ENCODE peak calls at places on chromosomes 12 and 14, in five cellular contexts. R is cardiac fibroblast, D is progenitor cell of endocrine pancreas, Y is lung, G is ovary. S is an unnamed sample.

GRCh38 chr14:97185186-97185585 is 388.0 kb downstream of the VRK1 start:
- DNase-seq in R (no peak), D (no peak), Y (no peak), G (no peak), S (no peak)

GRCh38 chr12:26317942-26318565 is 122.7 kb downstream of the SSPN start:
- DNase-seq in R (peak), D (no peak), Y (no peak), G (no peak), S (no peak)

GRCh38 chr12:121061831-121062230 is 22.8 kb upstream of the OASL start:
- DNase-seq in R (peak), D (no peak), Y (no peak), G (no peak), S (no peak)

GRCh38 chr12:114935658-114936057 is 251.7 kb upstream of the TBX3 start:
- DNase-seq in R (no peak), D (no peak), Y (no peak), G (no peak), S (no peak)

GRCh38 chr12:6539276-6540134 is 5.2 kb downstream of the GAPDH start:
- DNase-seq in R (peak), D (no peak), Y (no peak), G (no peak), S (no peak)

GRCh38 chr14:93788557-93789365 is 476 bp upstream of the PRIMA1 start:
- DNase-seq in R (peak), D (peak), Y (no peak), G (peak), S (peak)

GRCh38 chr14:81681466-81681865 is 147.8 kb upstream of the SEL1L start:
- DNase-seq in R (no peak), D (no peak), Y (no peak), G (no peak), S (no peak)

GRCh38 chr12:49808686-49809368 is 19.4 kb downstream of the NCKAP5L start:
- DNase-seq in R (peak), D (no peak), Y (no peak), G (peak), S (no peak)

GRCh38 chr12:85985996-85986395 is 111.9 kb downstream of the NTS start:
- DNase-seq in R (no peak), D (no peak), Y (no peak), G (no peak), S (no peak)

GRCh38 chr12:123075591-123076171 is 75.2 kb downstream of the PITPNM2 start:
- DNase-seq in R (no peak), D (no peak), Y (peak), G (peak), S (no peak)

GRCh38 chr14:83433618-83434017 is 1900.0 kb upstream of the SEL1L start:
- DNase-seq in R (peak), D (no peak), Y (no peak), G (no peak), S (no peak)

GRCh38 chr12:95178136-95178535 is 39.1 kb downstream of the FGD6 start:
- DNase-seq in R (no peak), D (no peak), Y (no peak), G (no peak), S (no peak)

GRCh38 chr12:120366884-120367251 is 2.1 kb downstream of the MSI1 start:
- DNase-seq in R (no peak), D (no peak), Y (no peak), G (no peak), S (no peak)

GRCh38 chr12:129911437-129912049 is 7.7 kb upstream of the TMEM132D start:
- DNase-seq in R (peak), D (peak), Y (no peak), G (no peak), S (no peak)

GRCh38 chr12:94699796-94700195 is 49.4 kb upstream of the TMCC3 start:
- DNase-seq in R (no peak), D (no peak), Y (no peak), G (no peak), S (no peak)

GRCh38 chr12:98543701-98544100 is 28.3 kb downstream of the TMPO start:
- DNase-seq in R (peak), D (no peak), Y (no peak), G (no peak), S (no peak)

GRCh38 chr12:54394281-54394719 is 9.8 kb upstream of the ZNF385A start:
- DNase-seq in R (peak), D (no peak), Y (peak), G (no peak), S (no peak)

GRCh38 chr12:123859035-123859434 is 96.9 kb downstream of the DNAH10 start:
- DNase-seq in R (no peak), D (no peak), Y (no peak), G (no peak), S (no peak)

GRCh38 chr12:94807951-94808350 is 157.6 kb upstream of the TMCC3 start:
- DNase-seq in R (no peak), D (no peak), Y (no peak), G (no peak), S (no peak)

GRCh38 chr12:1590083-1590979 is 4.0 kb downstream of the FBXL14 start:
- DNase-seq in R (peak), D (no peak), Y (no peak), G (peak), S (no peak)

GRCh38 chr12:12872934-12873275 is 18.5 kb upstream of the GPRC5A start:
- DNase-seq in R (peak), D (no peak), Y (no peak), G (no peak), S (no peak)

GRCh38 chr14:79161576-79161975 is 991.4 kb downstream of the NRXN3 start:
- DNase-seq in R (peak), D (peak), Y (no peak), G (no peak), S (no peak)

GRCh38 chr12:88305491-88305890 is 163.4 kb downstream of the TMTC3 start:
- DNase-seq in R (no peak), D (no peak), Y (no peak), G (no peak), S (no peak)

GRCh38 chr12:108484431-108484830 is 30.6 kb upstream of the FICD start:
- DNase-seq in R (no peak), D (no peak), Y (no peak), G (no peak), S (no peak)

GRCh38 chr12:86230516-86231146 is 25.6 kb downstream of the MGAT4C start:
- DNase-seq in R (peak), D (no peak), Y (no peak), G (no peak), S (no peak)

GRCh38 chr14:67650694-67651093 is 23.7 kb downstream of the VTI1B start:
- DNase-seq in R (peak), D (no peak), Y (no peak), G (no peak), S (no peak)

GRCh38 chr14:69580009-69580577 is 5.4 kb upstream of the CCDC177 start:
- DNase-seq in R (peak), D (peak), Y (no peak), G (no peak), S (no peak)

GRCh38 chr12:1318327-1319031 is 275.9 kb downstream of the FBXL14 start:
- DNase-seq in R (peak), D (no peak), Y (peak), G (no peak), S (no peak)

GRCh38 chr14:74653386-74654138 is 41.5 kb upstream of the LTBP2 start:
- DNase-seq in R (no peak), D (no peak), Y (no peak), G (no peak), S (peak)

GRCh38 chr12:55955800-55956508 is 9.9 kb downstream of the PMEL start:
- DNase-seq in R (peak), D (no peak), Y (no peak), G (no peak), S (no peak)

GRCh38 chr12:27639265-27639664 is 57.0 kb upstream of the REP15 start:
- DNase-seq in R (no peak), D (no peak), Y (no peak), G (no peak), S (no peak)

GRCh38 chr14:46651526-46652144 is at the start of gene RPL10L:
- DNase-seq in R (no peak), D (no peak), Y (no peak), G (no peak), S (no peak)

GRCh38 chr14:104158827-104159798 is 20.7 kb downstream of the KIF26A start:
- DNase-seq in R (no peak), D (no peak), Y (no peak), G (peak), S (no peak)

GRCh38 chr14:28767239-28767850 is 758 bp downstream of the FOXG1 start:
- DNase-seq in R (no peak), D (no peak), Y (no peak), G (no peak), S (no peak)

GRCh38 chr12:92544321-92544720 is 158.5 kb upstream of the PLEKHG7 start:
- DNase-seq in R (no peak), D (no peak), Y (no peak), G (no peak), S (no peak)

GRCh38 chr14:60169722-60170121 is 4.5 kb upstream of the DHRS7 start:
- DNase-seq in R (no peak), D (no peak), Y (no peak), G (no peak), S (peak)

GRCh38 chr14:105201928-105202513 is 20.9 kb upstream of the NUDT14 start:
- DNase-seq in R (no peak), D (no peak), Y (no peak), G (no peak), S (no peak)
- TF ChIP-seq CTCF in R (no peak), D (no peak), Y (no peak), G (no peak), S (no peak)

DNA sequence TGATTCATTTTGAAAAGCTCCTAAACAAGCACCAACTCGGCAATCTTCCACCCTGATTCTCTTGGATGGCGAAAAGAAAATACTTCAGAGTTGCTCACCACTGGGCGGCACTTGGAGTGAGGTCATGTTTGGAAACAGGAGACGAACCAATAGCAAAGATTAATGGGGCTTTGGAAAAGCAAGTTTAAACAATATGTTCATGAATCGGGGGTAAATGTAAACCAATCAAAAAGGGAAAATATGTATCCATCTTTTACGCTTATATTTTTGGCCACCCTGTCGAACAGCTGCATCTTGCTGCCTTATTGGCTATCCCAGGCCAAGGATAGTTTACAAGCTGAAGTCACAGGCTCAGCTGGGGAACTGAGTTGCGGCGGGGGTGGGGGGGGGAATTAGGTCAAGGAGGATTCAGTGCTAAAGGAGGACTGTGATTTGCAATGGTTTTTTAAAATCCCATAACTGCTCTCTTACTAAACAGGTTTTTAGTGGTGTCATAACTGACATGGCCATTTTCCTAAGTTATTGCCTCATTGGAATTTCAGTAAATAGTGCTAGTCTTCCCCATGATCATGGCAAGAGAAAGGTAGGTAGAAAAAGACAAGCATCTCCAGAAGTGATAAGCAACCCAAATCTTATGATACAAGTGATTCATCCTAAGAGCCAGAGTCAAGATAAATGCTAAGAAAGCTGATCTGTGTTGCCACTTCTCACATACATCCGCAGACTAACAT is 210.6 kb downstream of the PHLDA1 start:
- DNase-seq in R (peak), D (no peak), Y (no peak), G (peak), S (no peak)
- TF ChIP-seq CTCF in R (peak), D (no peak), Y (no peak), G (no peak), S (peak)

GRCh38 chr12:15208871-15209656 is 12.2 kb downstream of the RERG start:
- DNase-seq in R (peak), D (no peak), Y (no peak), G (no peak), S (no peak)

GRCh38 chr12:15209782-15210181 is 11.4 kb downstream of the RERG start:
- DNase-seq in R (peak), D (no peak), Y (no peak), G (no peak), S (no peak)

GRCh38 chr12:15206338-15206737 is 14.9 kb downstream of the RERG start:
- DNase-seq in R (no peak), D (no peak), Y (no peak), G (no peak), S (no peak)

GRCh38 chr12:15206831-15207394 is 14.3 kb downstream of the RERG start:
- DNase-seq in R (no peak), D (no peak), Y (no peak), G (no peak), S (no peak)

GRCh38 chr12:15208140-15208539 is 13.1 kb downstream of the RERG start:
- DNase-seq in R (peak), D (no peak), Y (no peak), G (no peak), S (no peak)
- TF ChIP-seq CTCF in R (peak), D (peak), Y (no peak), G (no peak), S (no peak)

DNA sequence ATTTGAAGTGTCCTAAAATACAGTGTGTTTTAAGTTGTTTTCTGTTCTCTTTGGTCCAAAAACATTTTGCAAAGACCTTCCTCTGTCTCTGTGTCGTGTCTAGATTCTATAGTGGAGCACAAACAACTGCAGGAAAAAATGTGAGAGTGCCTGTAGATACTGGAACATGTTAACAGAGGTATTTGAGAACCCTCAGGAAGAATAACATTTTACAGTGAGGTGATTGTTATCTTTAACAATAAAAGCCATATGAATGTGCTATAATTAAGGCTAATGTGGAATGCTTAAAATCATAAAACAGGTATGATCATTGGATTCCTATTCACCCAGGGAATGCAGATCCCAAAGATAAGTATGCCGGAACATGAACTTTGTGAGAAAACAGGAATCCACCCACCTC is 98.0 kb downstream of the SAMD4A start:
- DNase-seq in R (no peak), D (no peak), Y (no peak), G (no peak), S (no peak)
- TF ChIP-seq CTCF in R (no peak), D (no peak), Y (no peak), G (no peak), S (no peak)

GRCh38 chr12:69492739-69493138 is 22.6 kb downstream of the FRS2 start:
- DNase-seq in R (no peak), D (no peak), Y (no peak), G (no peak), S (no peak)
- TF ChIP-seq CTCF in R (no peak), D (no peak), Y (no peak), G (no peak), S (no peak)

DNA sequence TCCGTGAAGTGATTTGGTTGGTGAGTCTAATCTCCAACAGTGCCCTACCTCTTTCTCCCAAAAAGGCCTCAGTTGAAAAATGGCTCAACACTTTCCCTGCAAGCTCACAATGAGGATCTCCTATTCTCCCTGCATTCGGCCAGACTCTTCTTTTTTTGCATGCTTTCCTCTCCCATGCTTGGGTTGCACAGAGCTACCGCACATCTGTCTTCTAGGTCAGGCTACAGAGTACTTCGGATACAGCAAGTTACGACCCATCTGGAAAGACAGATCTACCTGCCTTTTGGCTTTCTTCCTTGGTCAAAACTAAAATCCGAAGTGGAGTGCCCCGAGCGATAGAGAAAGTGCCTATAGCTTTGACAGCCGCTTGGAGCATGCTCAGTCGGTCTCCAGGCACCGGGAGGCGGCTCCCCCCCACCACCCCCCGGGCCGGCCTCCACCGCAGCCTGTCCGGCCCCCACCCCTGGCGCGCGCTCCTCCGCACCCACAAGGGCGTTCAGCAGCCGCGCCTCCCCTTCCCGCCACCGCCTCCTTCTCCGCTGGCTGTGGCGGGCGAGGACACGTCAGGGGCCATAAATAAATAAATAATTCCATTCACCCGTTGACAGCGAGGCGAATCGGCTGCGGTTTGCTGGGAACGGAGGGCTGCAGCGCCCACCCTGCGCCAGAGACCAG is at the start of gene SLC16A7:
- DNase-seq in R (peak), D (peak), Y (peak), G (peak), S (no peak)
- TF ChIP-seq CTCF in R (no peak), D (peak), Y (no peak), G (no peak), S (no peak)

GRCh38 chr14:22872833-22873520 is 1.4 kb downstream of the LRP10 start:
- DNase-seq in R (no peak), D (no peak), Y (no peak), G (no peak), S (no peak)
- TF ChIP-seq CTCF in R (no peak), D (no peak), Y (no peak), G (no peak), S (no peak)

S was measured in D721Med.